ENCODE peak calls at places on chromosomes 2 and 18, in six cellular contexts. F, Z, N, K, H and J are unnamed samples.
A peak's percentile ranks its signal among the peaks of the same experiment; 100 is the strongest.

GRCh38 chr2:152243723-152244122 is 68.2 kb upstream of the STAM2 start:
- DNase-seq in F (no peak), Z (no peak), N (no peak), K (no peak), H (no peak), J (no peak)

GRCh38 chr18:3931542-3932112 is 481.7 kb downstream of the TGIF1 start:
- DNase-seq in F (no peak), Z (no peak), N (no peak), K (no peak), H (no peak), J (no peak)

GRCh38 chr2:33933203-33933602 is 334.1 kb upstream of the FAM98A start:
- DNase-seq in F (no peak), Z (no peak), N (no peak), K (no peak), H (no peak), J (no peak)

GRCh38 chr2:224036731-224037376 is 2.2 kb downstream of the SERPINE2 start:
- DNase-seq in F (no peak), Z (no peak), N (no peak), K (no peak), H (no peak), J (no peak)

GRCh38 chr2:189821953-189822748 is 37.9 kb downstream of the PMS1 start:
- DNase-seq in F (no peak), Z (no peak), N (no peak), K (no peak), H (no peak), J (no peak)

GRCh38 chr2:231482806-231483391 is 18.6 kb upstream of the NCL start:
- DNase-seq in F (peak; percentile 70), Z (peak; percentile 66), N (peak; percentile 85), K (peak; percentile 72), H (peak; percentile 8), J (peak; percentile 81)

GRCh38 chr2:238525990-238526389 is 99.3 kb downstream of the ASB1 start:
- DNase-seq in F (no peak), Z (no peak), N (no peak), K (no peak), H (no peak), J (no peak)

GRCh38 chr2:28991462-28991861 is 10.4 kb downstream of the TOGARAM2 start:
- DNase-seq in F (no peak), Z (no peak), N (no peak), K (no peak), H (no peak), J (peak; percentile 36)

GRCh38 chr18:55239764-55240163 is 280.5 kb upstream of the CCDC68 start:
- DNase-seq in F (no peak), Z (no peak), N (no peak), K (no peak), H (no peak), J (no peak)

GRCh38 chr18:54672846-54673475 is 81.9 kb downstream of the DYNAP start:
- DNase-seq in F (peak; percentile 14), Z (no peak), N (no peak), K (no peak), H (no peak), J (no peak)

GRCh38 chr2:96241901-96242611 is 23.7 kb downstream of the TMEM127 start:
- DNase-seq in F (peak; percentile 40), Z (peak; percentile 62), N (peak; percentile 80), K (no peak), H (no peak), J (no peak)

GRCh38 chr18:62751341-62751821 is 36.0 kb downstream of the PHLPP1 start:
- DNase-seq in F (peak; percentile 17), Z (no peak), N (no peak), K (peak; percentile 22), H (no peak), J (no peak)

GRCh38 chr18:77137851-77138250 is 5.3 kb upstream of the MBP start:
- DNase-seq in F (no peak), Z (no peak), N (no peak), K (no peak), H (no peak), J (no peak)

GRCh38 chr2:145007673-145008263 is 487.8 kb upstream of the ZEB2 start:
- DNase-seq in F (no peak), Z (no peak), N (peak; percentile 69), K (no peak), H (no peak), J (peak; percentile 45)

GRCh38 chr2:181368036-181368435 is 89.2 kb upstream of the ITGA4 start:
- DNase-seq in F (no peak), Z (no peak), N (no peak), K (no peak), H (no peak), J (no peak)

GRCh38 chr18:35171315-35171987 is 69.4 kb upstream of the ZNF397 start:
- DNase-seq in F (peak; percentile 62), Z (no peak), N (no peak), K (no peak), H (no peak), J (no peak)